ENCODE peak calls at places on chromosomes 6 and 20, in seven cellular contexts. One of them, this sample, is unnamed. For H3K4me1, the result is how much of the 10 kb centered on the place peaks cover.

GRCh38 chr6:22886881-22887581 is 317.7 kb downstream of the HDGFL1 start:
- DNase-seq in Peyer's patch: no peak
- DNase-seq in stomach: no peak
- DNase-seq in fibroblast of lung: no peak
- DNase-seq in colonic mucosa: no peak
- DNase-seq in sigmoid colon: no peak
- DNase-seq in mammary epithelial cell: peak
- DNase-seq in this sample: no peak

GRCh38 chr20:2619961-2620595 is 32.4 kb upstream of the NOP56 start:
- DNase-seq in Peyer's patch: no peak
- DNase-seq in stomach: no peak
- DNase-seq in fibroblast of lung: peak
- DNase-seq in colonic mucosa: no peak
- DNase-seq in sigmoid colon: no peak
- DNase-seq in mammary epithelial cell: peak
- DNase-seq in this sample: no peak

GRCh38 chr20:33531047-33531877 is 41.4 kb downstream of the CBFA2T2 start:
- DNase-seq in Peyer's patch: no peak
- DNase-seq in stomach: no peak
- DNase-seq in fibroblast of lung: peak
- DNase-seq in colonic mucosa: no peak
- DNase-seq in sigmoid colon: no peak
- DNase-seq in mammary epithelial cell: no peak
- DNase-seq in this sample: peak

GRCh38 chr20:884983-885952 is 30.9 kb downstream of the ANGPT4 start:
- DNase-seq in Peyer's patch: no peak
- DNase-seq in stomach: no peak
- DNase-seq in fibroblast of lung: peak
- DNase-seq in colonic mucosa: no peak
- DNase-seq in sigmoid colon: no peak
- DNase-seq in mammary epithelial cell: peak
- DNase-seq in this sample: peak

GRCh38 chr6:44247338-44248302 is 719 bp downstream of the HSP90AB1 start:
- DNase-seq in Peyer's patch: peak
- DNase-seq in stomach: peak
- DNase-seq in fibroblast of lung: peak
- DNase-seq in colonic mucosa: peak
- DNase-seq in sigmoid colon: peak
- DNase-seq in mammary epithelial cell: peak
- DNase-seq in this sample: peak

GRCh38 chr6:147043994-147044477 is 160.2 kb upstream of the STXBP5 start:
- DNase-seq in Peyer's patch: no peak
- DNase-seq in stomach: no peak
- DNase-seq in fibroblast of lung: peak
- DNase-seq in colonic mucosa: no peak
- DNase-seq in sigmoid colon: no peak
- DNase-seq in mammary epithelial cell: peak
- DNase-seq in this sample: no peak

GRCh38 chr6:32457054-32457453 is 17.4 kb downstream of the HLA-DRA start:
- DNase-seq in Peyer's patch: no peak
- DNase-seq in stomach: no peak
- DNase-seq in fibroblast of lung: no peak
- DNase-seq in colonic mucosa: no peak
- DNase-seq in sigmoid colon: no peak
- DNase-seq in mammary epithelial cell: no peak
- DNase-seq in this sample: no peak

GRCh38 chr6:108921547-108922331 is 73.5 kb downstream of the ARMC2 start:
- DNase-seq in Peyer's patch: no peak
- DNase-seq in stomach: no peak
- DNase-seq in fibroblast of lung: peak
- DNase-seq in colonic mucosa: no peak
- DNase-seq in sigmoid colon: peak
- DNase-seq in mammary epithelial cell: peak
- DNase-seq in this sample: no peak

GRCh38 chr20:10902174-10902573 is 228.4 kb upstream of the JAG1 start:
- DNase-seq in Peyer's patch: no peak
- DNase-seq in stomach: no peak
- DNase-seq in fibroblast of lung: no peak
- DNase-seq in colonic mucosa: no peak
- DNase-seq in sigmoid colon: no peak
- DNase-seq in mammary epithelial cell: no peak
- DNase-seq in this sample: peak

GRCh38 chr20:63309261-63310071 is 16.5 kb downstream of the COL20A1 start:
- DNase-seq in Peyer's patch: no peak
- DNase-seq in stomach: peak
- DNase-seq in fibroblast of lung: peak
- DNase-seq in colonic mucosa: no peak
- DNase-seq in sigmoid colon: no peak
- DNase-seq in mammary epithelial cell: no peak
- DNase-seq in this sample: peak

GRCh38 chr6:162262466-162263196 is 464.9 kb downstream of the PRKN start:
- DNase-seq in Peyer's patch: no peak
- DNase-seq in stomach: no peak
- DNase-seq in fibroblast of lung: no peak
- DNase-seq in colonic mucosa: no peak
- DNase-seq in sigmoid colon: no peak
- DNase-seq in mammary epithelial cell: no peak
- DNase-seq in this sample: no peak

GRCh38 chr6:158649289-158650143 is at the start of gene SYTL3:
- DNase-seq in Peyer's patch: no peak
- DNase-seq in stomach: peak
- DNase-seq in fibroblast of lung: peak
- DNase-seq in colonic mucosa: peak
- DNase-seq in sigmoid colon: peak
- DNase-seq in mammary epithelial cell: peak
- DNase-seq in this sample: no peak

GRCh38 chr6:33785766-33786165 is 3.2 kb downstream of the LEMD2 start:
- DNase-seq in Peyer's patch: no peak
- DNase-seq in stomach: no peak
- DNase-seq in fibroblast of lung: no peak
- DNase-seq in colonic mucosa: no peak
- DNase-seq in sigmoid colon: no peak
- DNase-seq in mammary epithelial cell: peak
- DNase-seq in this sample: no peak

GRCh38 chr6:94074764-94075163 is 655.4 kb upstream of the EPHA7 start:
- DNase-seq in Peyer's patch: no peak
- DNase-seq in stomach: no peak
- DNase-seq in fibroblast of lung: no peak
- DNase-seq in colonic mucosa: no peak
- DNase-seq in sigmoid colon: no peak
- DNase-seq in mammary epithelial cell: no peak
- DNase-seq in this sample: no peak

GRCh38 chr6:34888874-34889555 is at the start of gene ANKS1A:
- DNase-seq in Peyer's patch: peak
- DNase-seq in stomach: peak
- DNase-seq in fibroblast of lung: peak
- DNase-seq in colonic mucosa: peak
- DNase-seq in sigmoid colon: peak
- DNase-seq in mammary epithelial cell: peak
- DNase-seq in this sample: peak

GRCh38 chr6:7114744-7115451 is 7.1 kb downstream of the RREB1 start:
- DNase-seq in Peyer's patch: no peak
- DNase-seq in stomach: no peak
- DNase-seq in fibroblast of lung: peak
- DNase-seq in colonic mucosa: peak
- DNase-seq in sigmoid colon: no peak
- DNase-seq in mammary epithelial cell: no peak
- DNase-seq in this sample: no peak

GRCh38 chr6:112846711-112847110 is 499.6 kb downstream of the RFPL4B start:
- DNase-seq in Peyer's patch: no peak
- DNase-seq in stomach: no peak
- DNase-seq in fibroblast of lung: peak
- DNase-seq in colonic mucosa: no peak
- DNase-seq in sigmoid colon: no peak
- DNase-seq in mammary epithelial cell: no peak
- DNase-seq in this sample: no peak

GRCh38 chr6:7540595-7540994 is 876 bp upstream of the DSP start:
- DNase-seq in Peyer's patch: no peak
- DNase-seq in stomach: peak
- DNase-seq in fibroblast of lung: no peak
- DNase-seq in colonic mucosa: no peak
- DNase-seq in sigmoid colon: no peak
- DNase-seq in mammary epithelial cell: no peak
- DNase-seq in this sample: peak

GRCh38 chr6:28081486-28081751 is 1.1 kb downstream of the ZNF165 start:
- DNase-seq in Peyer's patch: no peak
- DNase-seq in stomach: no peak
- DNase-seq in fibroblast of lung: no peak
- DNase-seq in colonic mucosa: no peak
- DNase-seq in sigmoid colon: no peak
- DNase-seq in mammary epithelial cell: no peak
- DNase-seq in this sample: no peak

GRCh38 chr20:32031007-32031958 is 20.8 kb upstream of the HCK start:
- DNase-seq in Peyer's patch: peak
- DNase-seq in stomach: peak
- DNase-seq in fibroblast of lung: peak
- DNase-seq in colonic mucosa: peak
- DNase-seq in sigmoid colon: peak
- DNase-seq in mammary epithelial cell: peak
- DNase-seq in this sample: peak
- H3K4me1 ChIP-seq in Peyer's patch: under half
- H3K4me1 ChIP-seq in stomach: under half
- H3K4me1 ChIP-seq in fibroblast of lung: under half
- H3K4me1 ChIP-seq in colonic mucosa: under half
- H3K4me1 ChIP-seq in sigmoid colon: under half
- H3K4me1 ChIP-seq in mammary epithelial cell: under half
- H3K4me1 ChIP-seq in this sample: under half

GRCh38 chr6:74879970-74880369 is 325.9 kb downstream of the COL12A1 start:
- DNase-seq in Peyer's patch: no peak
- DNase-seq in stomach: no peak
- DNase-seq in fibroblast of lung: peak
- DNase-seq in colonic mucosa: no peak
- DNase-seq in sigmoid colon: no peak
- DNase-seq in mammary epithelial cell: no peak
- DNase-seq in this sample: no peak
- H3K4me1 ChIP-seq in Peyer's patch: under half
- H3K4me1 ChIP-seq in stomach: under half
- H3K4me1 ChIP-seq in fibroblast of lung: under half
- H3K4me1 ChIP-seq in colonic mucosa: under half
- H3K4me1 ChIP-seq in sigmoid colon: under half
- H3K4me1 ChIP-seq in mammary epithelial cell: under half
- H3K4me1 ChIP-seq in this sample: under half

GRCh38 chr6:159693128-159693893 is at the start of gene SOD2:
- DNase-seq in Peyer's patch: peak
- DNase-seq in stomach: peak
- DNase-seq in fibroblast of lung: peak
- DNase-seq in colonic mucosa: peak
- DNase-seq in sigmoid colon: peak
- DNase-seq in mammary epithelial cell: peak
- DNase-seq in this sample: peak

GRCh38 chr6:159691963-159692287 is 1.1 kb downstream of the SOD2 start:
- DNase-seq in Peyer's patch: peak
- DNase-seq in stomach: no peak
- DNase-seq in fibroblast of lung: no peak
- DNase-seq in colonic mucosa: no peak
- DNase-seq in sigmoid colon: no peak
- DNase-seq in mammary epithelial cell: no peak
- DNase-seq in this sample: no peak

GRCh38 chr6:159693894-159694545 is 979 bp upstream of the SOD2 start:
- DNase-seq in Peyer's patch: no peak
- DNase-seq in stomach: peak
- DNase-seq in fibroblast of lung: no peak
- DNase-seq in colonic mucosa: peak
- DNase-seq in sigmoid colon: peak
- DNase-seq in mammary epithelial cell: no peak
- DNase-seq in this sample: peak

GRCh38 chr6:159691133-159691962 is 1.7 kb downstream of the SOD2 start:
- DNase-seq in Peyer's patch: no peak
- DNase-seq in stomach: no peak
- DNase-seq in fibroblast of lung: peak
- DNase-seq in colonic mucosa: peak
- DNase-seq in sigmoid colon: no peak
- DNase-seq in mammary epithelial cell: peak
- DNase-seq in this sample: peak

DNA sequence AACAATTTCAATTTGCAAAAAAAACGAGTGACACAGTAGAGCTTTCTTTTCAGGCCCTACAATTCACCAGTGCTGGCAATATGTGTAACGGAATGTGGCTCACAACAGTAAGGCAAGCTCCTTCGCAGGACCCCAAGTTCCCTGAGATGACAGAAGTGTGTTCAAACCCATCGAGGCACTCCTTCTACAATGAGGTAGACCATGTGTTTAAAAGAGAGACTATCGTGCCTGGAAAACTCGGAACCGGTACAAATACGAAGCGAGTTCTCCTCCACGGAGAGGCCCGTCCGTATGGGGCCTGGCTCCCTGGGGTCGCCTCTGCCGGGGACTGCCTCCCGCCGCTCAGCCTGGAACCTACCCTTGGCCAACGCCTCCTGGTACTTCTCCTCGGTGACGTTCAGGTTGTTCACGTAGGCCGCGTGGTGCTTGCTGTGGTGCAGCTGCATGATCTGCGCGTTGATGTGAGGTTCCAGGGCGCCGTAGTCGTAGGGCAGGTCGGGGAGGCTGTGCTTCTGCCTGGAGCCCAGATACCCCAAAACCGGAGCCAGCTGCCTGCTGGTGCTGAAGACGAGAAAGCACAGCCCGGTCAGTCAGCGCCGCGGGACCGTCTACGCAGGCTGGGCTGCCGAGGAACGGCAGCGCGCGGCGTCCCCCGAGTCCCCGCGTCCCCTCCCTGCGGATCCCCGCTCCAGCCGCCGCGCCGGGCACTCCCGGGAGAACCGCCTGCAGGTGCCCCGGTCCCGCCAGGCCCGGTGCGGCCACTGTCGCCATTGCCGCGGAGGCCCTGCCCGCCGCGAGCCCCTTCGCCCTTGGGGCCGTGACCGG is 526 bp downstream of the SOD2 start:
- DNase-seq in Peyer's patch: peak
- DNase-seq in stomach: peak
- DNase-seq in fibroblast of lung: peak
- DNase-seq in colonic mucosa: peak
- DNase-seq in sigmoid colon: peak
- DNase-seq in mammary epithelial cell: peak
- DNase-seq in this sample: peak
- H3K4me1 ChIP-seq in Peyer's patch: under half
- H3K4me1 ChIP-seq in stomach: half or more
- H3K4me1 ChIP-seq in fibroblast of lung: under half
- H3K4me1 ChIP-seq in colonic mucosa: under half
- H3K4me1 ChIP-seq in sigmoid colon: half or more
- H3K4me1 ChIP-seq in mammary epithelial cell: under half
- H3K4me1 ChIP-seq in this sample: under half

DNA sequence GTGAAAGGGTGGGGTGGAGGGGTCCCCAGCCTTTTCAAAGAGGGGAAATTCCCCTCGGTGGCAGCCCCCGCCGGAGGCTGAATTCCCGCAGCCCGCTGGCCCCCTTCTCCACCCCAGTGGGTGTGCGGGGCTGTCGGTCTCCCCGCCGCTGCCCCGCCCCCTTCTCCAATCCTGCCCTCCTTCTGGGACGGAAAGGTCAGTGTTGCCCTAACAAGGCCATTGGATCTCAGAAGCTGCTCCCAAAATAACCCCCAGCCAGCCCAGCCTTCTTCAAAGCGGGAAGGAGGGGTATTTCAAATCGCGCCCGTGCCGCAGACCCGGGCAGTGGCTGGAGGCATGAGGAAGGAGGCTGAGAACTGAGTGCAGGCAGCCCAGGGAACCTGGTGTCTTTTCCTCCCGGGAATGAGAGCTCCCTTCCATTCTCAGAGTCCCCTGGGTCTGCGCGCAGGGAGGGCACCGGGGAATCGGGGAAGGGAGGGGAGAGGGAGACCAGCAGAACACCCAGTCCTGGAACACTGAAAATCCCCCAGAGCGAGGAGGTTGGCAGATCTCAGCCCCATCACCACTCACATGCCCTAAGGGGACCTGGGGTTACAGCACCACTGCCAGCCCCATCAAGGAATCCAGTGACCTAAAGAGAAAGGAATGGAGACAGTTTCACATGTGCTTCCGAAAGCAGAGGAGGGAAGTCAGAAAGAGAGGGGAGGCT is at the start of gene JPH2:
- DNase-seq in Peyer's patch: peak
- DNase-seq in stomach: peak
- DNase-seq in fibroblast of lung: peak
- DNase-seq in colonic mucosa: peak
- DNase-seq in sigmoid colon: peak
- DNase-seq in mammary epithelial cell: peak
- DNase-seq in this sample: peak
- H3K4me1 ChIP-seq in Peyer's patch: under half
- H3K4me1 ChIP-seq in stomach: under half
- H3K4me1 ChIP-seq in fibroblast of lung: under half
- H3K4me1 ChIP-seq in colonic mucosa: under half
- H3K4me1 ChIP-seq in sigmoid colon: under half
- H3K4me1 ChIP-seq in mammary epithelial cell: under half
- H3K4me1 ChIP-seq in this sample: under half